ENCODE peak calls at places on chromosome 4, in four cellular contexts. H is PC-3, A is occipital lobe, R is T-helper 9 cell. Q is an unnamed sample.

GRCh38 chr4:8642651-8643321 is 50.2 kb downstream of the CPZ start:
- DNase-seq in H (no peak), A (no peak), R (no peak), Q (no peak)

GRCh38 chr4:3720461-3720860 is 45.7 kb upstream of the ADRA2C start:
- DNase-seq in H (no peak), A (no peak), R (no peak), Q (no peak)

GRCh38 chr4:44256414-44256813 is 192.2 kb downstream of the KCTD8 start:
- DNase-seq in H (peak), A (no peak), R (no peak), Q (no peak)

GRCh38 chr4:187602339-187603092 is 393.1 kb upstream of the ZFP42 start:
- DNase-seq in H (peak), A (no peak), R (no peak), Q (no peak)

GRCh38 chr4:155924637-155925036 is 21.1 kb downstream of the TDO2 start:
- DNase-seq in H (no peak), A (no peak), R (no peak), Q (no peak)

GRCh38 chr4:29560452-29560851 is 1159.7 kb upstream of the PCDH7 start:
- DNase-seq in H (no peak), A (no peak), R (no peak), Q (no peak)

GRCh38 chr4:123777297-123777859 is 380.8 kb downstream of the SPRY1 start:
- DNase-seq in H (no peak), A (no peak), R (no peak), Q (peak)

GRCh38 chr4:158007566-158007965 is 165.3 kb downstream of the GASK1B start:
- DNase-seq in H (no peak), A (no peak), R (no peak), Q (no peak)

GRCh38 chr4:71992571-71992970 is 39.2 kb upstream of the NPFFR2 start:
- DNase-seq in H (no peak), A (no peak), R (no peak), Q (no peak)

GRCh38 chr4:36285784-36286480 is 4.5 kb downstream of the DTHD1 start:
- DNase-seq in H (peak), A (no peak), R (peak), Q (no peak)

GRCh38 chr4:38837849-38838248 is 18.8 kb downstream of the TLR6 start:
- DNase-seq in H (peak), A (no peak), R (no peak), Q (no peak)

GRCh38 chr4:93480452-93480851 is 348.1 kb upstream of the ATOH1 start:
- DNase-seq in H (peak), A (no peak), R (no peak), Q (no peak)

GRCh38 chr4:111652206-111652605 is 493.0 kb upstream of the FAM241A start:
- DNase-seq in H (no peak), A (no peak), R (no peak), Q (no peak)

GRCh38 chr4:83054928-83055327 is 19.9 kb downstream of the COPS4 start:
- DNase-seq in H (peak), A (no peak), R (no peak), Q (no peak)

GRCh38 chr4:10054571-10055041 is 33.3 kb upstream of the SLC2A9 start:
- DNase-seq in H (no peak), A (no peak), R (no peak), Q (no peak)

GRCh38 chr4:106898621-106899230 is 137.4 kb downstream of the DKK2 start:
- DNase-seq in H (peak), A (no peak), R (no peak), Q (no peak)

GRCh38 chr4:83308672-83309071 is 24.1 kb upstream of the COQ2 start:
- DNase-seq in H (no peak), A (no peak), R (no peak), Q (no peak)

GRCh38 chr4:113644398-113644797 is 117.1 kb downstream of the CAMK2D start:
- DNase-seq in H (no peak), A (no peak), R (no peak), Q (no peak)

GRCh38 chr4:153467897-153468262 is 1.7 kb downstream of the TMEM131L start:
- DNase-seq in H (no peak), A (no peak), R (no peak), Q (no peak)

GRCh38 chr4:133584714-133585113 is 435.6 kb downstream of the PCDH10 start:
- DNase-seq in H (peak), A (no peak), R (no peak), Q (no peak)

GRCh38 chr4:68466185-68466584 is 18.9 kb downstream of the TMPRSS11E start:
- DNase-seq in H (peak), A (no peak), R (no peak), Q (no peak)

GRCh38 chr4:89829470-89830138 is 7.4 kb downstream of the SNCA start:
- DNase-seq in H (no peak), A (peak), R (no peak), Q (no peak)

GRCh38 chr4:26884486-26884988 is 23.9 kb downstream of the STIM2 start:
- DNase-seq in H (no peak), A (no peak), R (no peak), Q (no peak)

GRCh38 chr4:37805091-37805490 is 21.4 kb upstream of the PGM2 start:
- DNase-seq in H (no peak), A (no peak), R (no peak), Q (no peak)

GRCh38 chr4:95091272-95091671 is 333.5 kb downstream of the BMPR1B start:
- DNase-seq in H (no peak), A (no peak), R (no peak), Q (no peak)

GRCh38 chr4:78949735-78950134 is 10.5 kb upstream of the PAQR3 start:
- DNase-seq in H (no peak), A (no peak), R (no peak), Q (no peak)

GRCh38 chr4:148112231-148112982 is 329.8 kb downstream of the NR3C2 start:
- DNase-seq in H (no peak), A (no peak), R (no peak), Q (no peak)

GRCh38 chr4:5893013-5893580 is at the start of gene CRMP1:
- DNase-seq in H (no peak), A (peak), R (no peak), Q (no peak)

GRCh38 chr4:38805530-38806145 is 1.0 kb upstream of the TLR1 start:
- DNase-seq in H (no peak), A (no peak), R (no peak), Q (peak)

GRCh38 chr4:76597423-76597979 is 162.5 kb downstream of the SHROOM3 start:
- DNase-seq in H (no peak), A (no peak), R (no peak), Q (no peak)

GRCh38 chr4:132646186-132646585 is 502.9 kb upstream of the PCDH10 start:
- DNase-seq in H (peak), A (no peak), R (no peak), Q (no peak)

GRCh38 chr4:22754091-22754490 is 61.4 kb downstream of the GBA3 start:
- DNase-seq in H (no peak), A (no peak), R (no peak), Q (no peak)

GRCh38 chr4:15001248-15001824 is 945 bp upstream of the CPEB2 start:
- DNase-seq in H (peak), A (peak), R (peak), Q (peak)

GRCh38 chr4:78749258-78749971 is 26.7 kb upstream of the BMP2K start:
- DNase-seq in H (no peak), A (no peak), R (no peak), Q (no peak)

GRCh38 chr4:145788765-145789164 is 108.8 kb downstream of the C4orf51 start:
- DNase-seq in H (peak), A (no peak), R (no peak), Q (no peak)

GRCh38 chr4:2907226-2907625 is 56.0 kb downstream of the NOP14 start:
- DNase-seq in H (no peak), A (no peak), R (no peak), Q (no peak)

GRCh38 chr4:10196191-10196590 is 79.6 kb upstream of the WDR1 start:
- DNase-seq in H (no peak), A (no peak), R (no peak), Q (no peak)

GRCh38 chr4:51884606-51885005 is 41.7 kb downstream of the DCUN1D4 start:
- DNase-seq in H (no peak), A (no peak), R (no peak), Q (no peak)

GRCh38 chr4:124980276-124980752 is 267.8 kb upstream of the ANKRD50 start:
- DNase-seq in H (peak), A (no peak), R (no peak), Q (no peak)

GRCh38 chr4:171981185-171981584 is 168.0 kb downstream of the GALNTL6 start:
- DNase-seq in H (no peak), A (no peak), R (no peak), Q (no peak)

Q was measured in left ventricle myocardium inferior.